ENCODE peak calls at places on chromosomes 3 and 15, in nine cellular contexts. R, M, T, G, Q, W, C, H and L are unnamed samples.

GRCh38 chr15:41832875-41833274 is 5.0 kb downstream of the JMJD7 start:
- DNase-seq in Q (no peak), R (no peak), M (no peak), C (no peak), G (peak; percentile 70), H (no peak), W (no peak), T (no peak), L (no peak)

GRCh38 chr3:48926425-48927392 is 8.1 kb downstream of the ARIH2 start:
- DNase-seq in H (no peak), W (peak; percentile 46), C (no peak), Q (no peak), G (no peak), R (no peak), T (no peak), M (no peak), L (no peak)

GRCh38 chr3:10006762-10007090 is 19.5 kb upstream of the FANCD2 start:
- DNase-seq in G (peak; percentile 16), C (no peak), Q (no peak), W (no peak), H (no peak), R (peak; percentile 27), M (no peak), T (no peak), L (no peak)

GRCh38 chr3:192566706-192567290 is 160.5 kb downstream of the FGF12 start:
- DNase-seq in H (peak; percentile 15), R (peak; percentile 81), W (peak; percentile 87), T (no peak), C (peak; percentile 68), Q (peak; percentile 71), M (peak; percentile 52), G (peak; percentile 63), L (peak; percentile 54)

GRCh38 chr15:68427366-68427765 is 4.6 kb downstream of the ITGA11 start:
- DNase-seq in H (no peak), C (peak; percentile 52), G (no peak), R (no peak), T (no peak), M (peak; percentile 11), W (peak; percentile 30), Q (no peak), L (no peak)

GRCh38 chr3:48679416-48680380 is 6.0 kb downstream of the NCKIPSD start:
- DNase-seq in R (peak; percentile 63), G (no peak), T (no peak), W (no peak), H (no peak), Q (no peak), M (no peak), C (no peak), L (no peak)

GRCh38 chr3:10137178-10137577 is 4.4 kb upstream of the VHL start:
- DNase-seq in G (no peak), M (no peak), T (no peak), H (no peak), C (no peak), R (no peak), W (no peak), Q (no peak), L (no peak)

GRCh38 chr3:192914873-192915272 is 2.8 kb downstream of the MB21D2 start:
- DNase-seq in R (no peak), T (no peak), H (no peak), C (no peak), M (no peak), W (no peak), G (no peak), Q (no peak), L (no peak)

GRCh38 chr3:192514081-192514753 is 213.1 kb downstream of the FGF12 start:
- DNase-seq in C (peak; percentile 33), W (no peak), R (peak; percentile 78), T (no peak), Q (peak; percentile 12), M (no peak), H (no peak), G (no peak), L (peak; percentile 67)

GRCh38 chr15:95603802-95604201 is 726.7 kb upstream of the NR2F2 start:
- DNase-seq in R (no peak), Q (no peak), H (no peak), W (no peak), G (no peak), T (no peak), M (no peak), C (no peak), L (no peak)

GRCh38 chr3:55723653-55724406 is 236.7 kb upstream of the WNT5A start:
- DNase-seq in M (no peak), T (no peak), H (no peak), Q (no peak), G (no peak), C (no peak), W (no peak), R (no peak), L (no peak)

GRCh38 chr3:59573911-59574310 is 524.1 kb upstream of the CFAP20DC start:
- DNase-seq in C (peak; percentile 82), W (no peak), T (no peak), M (peak; percentile 48), Q (peak; percentile 22), H (no peak), R (no peak), G (peak; percentile 86), L (no peak)

GRCh38 chr3:161274691-161275298 is 53.7 kb downstream of the NMD3 start:
- DNase-seq in G (no peak), C (no peak), Q (peak; percentile 39), R (no peak), T (no peak), W (no peak), M (no peak), H (peak; percentile 2), L (no peak)

GRCh38 chr3:138835177-138835757 is 539 bp upstream of the PIK3CB start:
- DNase-seq in T (no peak), M (no peak), C (no peak), W (no peak), R (no peak), G (no peak), Q (no peak), H (no peak), L (no peak)

DNA sequence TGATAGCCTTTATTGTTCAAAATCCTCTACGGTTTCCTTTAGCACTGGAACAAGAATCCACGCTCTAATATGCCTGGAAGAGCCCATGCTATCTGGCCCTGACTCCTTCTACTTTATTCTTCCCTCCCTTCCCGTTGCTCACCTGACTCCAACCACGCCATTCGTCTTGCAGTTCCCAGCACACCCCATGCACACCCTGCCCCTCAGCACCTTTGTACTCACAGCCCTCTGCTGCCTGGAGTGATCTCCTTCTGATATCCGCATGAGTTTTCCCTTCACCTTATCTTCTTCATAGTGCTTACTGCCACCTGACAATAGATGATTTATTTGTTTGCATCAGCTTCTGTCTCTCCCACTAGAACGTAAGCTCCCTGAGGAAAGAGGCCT is 16.6 kb upstream of the BCL2A1 start:
- DNase-seq in R (no peak), H (no peak), M (no peak), C (no peak), G (no peak), Q (no peak), W (no peak), T (no peak), L (no peak)
- H3K4me1 ChIP-seq in R (no peaks in the 10 kb centered on the region), H (no peaks in the 10 kb centered on the region), M (no peaks in the 10 kb centered on the region), C (no peaks in the 10 kb centered on the region), G (no peaks in the 10 kb centered on the region), Q (no peaks in the 10 kb centered on the region), W (no peaks in the 10 kb centered on the region), T (no peaks in the 10 kb centered on the region), L (peaks cover 41% of the 10 kb centered on the region)

GRCh38 chr3:5197470-5198312 is 10.2 kb downstream of the EDEM1 start:
- DNase-seq in G (no peak), T (no peak), Q (no peak), R (no peak), C (peak; percentile 26), W (no peak), M (no peak), H (no peak), L (no peak)

GRCh38 chr3:5197022-5197421 is 9.5 kb downstream of the EDEM1 start:
- DNase-seq in T (no peak), M (no peak), Q (no peak), G (no peak), W (no peak), R (no peak), H (no peak), C (peak; percentile 70), L (no peak)

GRCh38 chr3:5194801-5195509 is 7.4 kb downstream of the EDEM1 start:
- DNase-seq in T (no peak), Q (peak; percentile 71), G (peak; percentile 30), H (peak; percentile 15), C (peak; percentile 91), M (peak; percentile 25), R (no peak), W (no peak), L (no peak)

GRCh38 chr3:5194341-5194740 is 6.8 kb downstream of the EDEM1 start:
- DNase-seq in T (no peak), M (no peak), R (no peak), G (no peak), H (no peak), W (no peak), C (no peak), Q (no peak), L (no peak)

GRCh38 chr3:5195605-5196004 is 8.1 kb downstream of the EDEM1 start:
- DNase-seq in T (no peak), R (no peak), Q (no peak), C (peak; percentile 20), W (no peak), H (no peak), G (peak; percentile 27), M (no peak), L (peak; percentile 66)
- H3K4me3 ChIP-seq in T (no peak overlapping the region), R (no peak overlapping the region), Q (no peak overlapping the region), C (no peak overlapping the region), W (no peak overlapping the region), H (peak overlapping the region; percentile 8), G (no peak overlapping the region), M (no peak overlapping the region), L (no peak overlapping the region)

DNA sequence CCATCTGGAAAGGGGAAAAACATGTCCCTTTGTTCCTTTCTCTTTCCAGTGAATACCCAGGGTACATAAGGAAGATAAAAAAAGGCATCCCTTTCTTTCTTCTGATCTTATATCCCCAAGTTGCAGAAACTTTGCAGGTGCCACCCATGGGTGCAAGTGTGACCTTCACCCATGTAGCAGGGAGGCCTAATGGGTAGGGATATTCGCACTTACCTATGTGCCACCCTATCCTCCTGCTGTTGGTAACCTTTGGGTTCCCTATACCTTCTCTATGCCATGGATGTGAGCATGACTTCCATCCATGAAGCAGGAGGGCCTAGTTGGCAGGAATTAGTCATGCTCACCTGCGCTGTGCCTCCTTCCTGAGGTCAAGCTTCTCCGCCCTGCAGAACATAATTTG is 59.2 kb upstream of the C15orf39 start:
- DNase-seq in Q (no peak), H (no peak), W (no peak), M (no peak), T (no peak), G (no peak), R (no peak), C (no peak), L (no peak)
- H3K9me3 ChIP-seq in Q (peaks cover 3% of the 10 kb centered on the region), H (peaks cover 21% of the 10 kb centered on the region), W (peaks cover 33% of the 10 kb centered on the region), M (peaks cover 24% of the 10 kb centered on the region), T (peaks cover 16% of the 10 kb centered on the region), G (peaks cover 49% of the 10 kb centered on the region), R (peaks cover 9% of the 10 kb centered on the region), C (peaks cover 34% of the 10 kb centered on the region), L (no peaks in the 10 kb centered on the region)

GRCh38 chr15:58547628-58548307 is 116.0 kb downstream of the LIPC start:
- DNase-seq in Q (no peak), T (no peak), H (no peak), R (no peak), W (no peak), G (no peak), M (no peak), C (no peak), L (no peak)
- H3K4me1 ChIP-seq in Q (peaks cover 55% of the 10 kb centered on the region), T (peaks cover 19% of the 10 kb centered on the region), H (peaks cover 22% of the 10 kb centered on the region), R (peaks cover 4% of the 10 kb centered on the region), W (no peaks in the 10 kb centered on the region), G (no peaks in the 10 kb centered on the region), M (no peaks in the 10 kb centered on the region), C (peaks cover 49% of the 10 kb centered on the region), L (peaks cover 15% of the 10 kb centered on the region)

GRCh38 chr15:55588818-55589122 is 625 bp upstream of the PYGO1 start:
- DNase-seq in W (no peak), Q (no peak), H (no peak), G (no peak), C (no peak), R (no peak), T (no peak), M (no peak), L (no peak)
- H3K4me3 ChIP-seq in W (peak overlapping the region; percentile 73), Q (peak overlapping the region; percentile 78), H (no peak overlapping the region), G (peak overlapping the region; percentile 57), C (peak overlapping the region; percentile 64), R (peak overlapping the region; percentile 86), T (no peak overlapping the region), M (peak overlapping the region; percentile 45), L (peak overlapping the region; percentile 55)